ENCODE peak calls at places on chromosomes 2 and 18, in eight cellular contexts. One of them, this sample, is unnamed.

GRCh38 chr2:193517615-193518014 is 1322.9 kb upstream of the TMEFF2 start:
- DNase-seq in astrocyte: peak
- DNase-seq in astrocyte of the spinal cord: no peak
- DNase-seq in adrenal gland: no peak
- DNase-seq in SK-N-SH: no peak
- DNase-seq in ureter: no peak
- DNase-seq in stimulated activated effector memory CD8-positive, alpha-beta T cell treated with anti-CD3 and anti-CD28 coated beads, Interleukin-12 subunit alpha, Interleukin-12 subunit beta, amount 100 ng/mL, for 72 hours: no peak
- DNase-seq in left cardiac atrium: no peak
- DNase-seq in this sample: no peak

GRCh38 chr2:241036964-241037421 is 38.6 kb downstream of the SNED1 start:
- DNase-seq in left cardiac atrium: no peak
- DNase-seq in ureter: no peak
- DNase-seq in astrocyte of the spinal cord: no peak
- DNase-seq in astrocyte: no peak
- DNase-seq in adrenal gland: no peak
- DNase-seq in SK-N-SH: no peak
- DNase-seq in stimulated activated effector memory CD8-positive, alpha-beta T cell treated with anti-CD3 and anti-CD28 coated beads, Interleukin-12 subunit alpha, Interleukin-12 subunit beta, amount 100 ng/mL, for 72 hours: no peak
- DNase-seq in this sample: no peak

GRCh38 chr2:64283641-64284371 is 139.6 kb upstream of the PELI1 start:
- DNase-seq in SK-N-SH: no peak
- DNase-seq in astrocyte: no peak
- DNase-seq in adrenal gland: no peak
- DNase-seq in astrocyte of the spinal cord: no peak
- DNase-seq in stimulated activated effector memory CD8-positive, alpha-beta T cell treated with anti-CD3 and anti-CD28 coated beads, Interleukin-12 subunit alpha, Interleukin-12 subunit beta, amount 100 ng/mL, for 72 hours: no peak
- DNase-seq in left cardiac atrium: no peak
- DNase-seq in ureter: no peak
- DNase-seq in this sample: no peak

GRCh38 chr2:138521821-138522220 is 20.3 kb downstream of the SPOPL start:
- DNase-seq in SK-N-SH: no peak
- DNase-seq in stimulated activated effector memory CD8-positive, alpha-beta T cell treated with anti-CD3 and anti-CD28 coated beads, Interleukin-12 subunit alpha, Interleukin-12 subunit beta, amount 100 ng/mL, for 72 hours: no peak
- DNase-seq in astrocyte of the spinal cord: no peak
- DNase-seq in astrocyte: no peak
- DNase-seq in left cardiac atrium: no peak
- DNase-seq in ureter: no peak
- DNase-seq in adrenal gland: no peak
- DNase-seq in this sample: no peak

GRCh38 chr2:126979604-126980003 is 80.9 kb downstream of the TEX51 start:
- DNase-seq in stimulated activated effector memory CD8-positive, alpha-beta T cell treated with anti-CD3 and anti-CD28 coated beads, Interleukin-12 subunit alpha, Interleukin-12 subunit beta, amount 100 ng/mL, for 72 hours: no peak
- DNase-seq in SK-N-SH: no peak
- DNase-seq in adrenal gland: no peak
- DNase-seq in ureter: no peak
- DNase-seq in astrocyte of the spinal cord: no peak
- DNase-seq in left cardiac atrium: no peak
- DNase-seq in astrocyte: no peak
- DNase-seq in this sample: no peak

GRCh38 chr2:181123798-181124217 is 143.4 kb downstream of the UBE2E3 start:
- DNase-seq in left cardiac atrium: no peak
- DNase-seq in ureter: no peak
- DNase-seq in astrocyte of the spinal cord: peak
- DNase-seq in SK-N-SH: no peak
- DNase-seq in astrocyte: peak
- DNase-seq in adrenal gland: no peak
- DNase-seq in stimulated activated effector memory CD8-positive, alpha-beta T cell treated with anti-CD3 and anti-CD28 coated beads, Interleukin-12 subunit alpha, Interleukin-12 subunit beta, amount 100 ng/mL, for 72 hours: peak
- DNase-seq in this sample: no peak

GRCh38 chr18:42137671-42138375 is 182.8 kb downstream of the PIK3C3 start:
- DNase-seq in stimulated activated effector memory CD8-positive, alpha-beta T cell treated with anti-CD3 and anti-CD28 coated beads, Interleukin-12 subunit alpha, Interleukin-12 subunit beta, amount 100 ng/mL, for 72 hours: no peak
- DNase-seq in SK-N-SH: no peak
- DNase-seq in adrenal gland: no peak
- DNase-seq in left cardiac atrium: no peak
- DNase-seq in ureter: no peak
- DNase-seq in astrocyte: no peak
- DNase-seq in astrocyte of the spinal cord: no peak
- DNase-seq in this sample: no peak

GRCh38 chr2:64697286-64698023 is 43.7 kb upstream of the SERTAD2 start:
- DNase-seq in stimulated activated effector memory CD8-positive, alpha-beta T cell treated with anti-CD3 and anti-CD28 coated beads, Interleukin-12 subunit alpha, Interleukin-12 subunit beta, amount 100 ng/mL, for 72 hours: no peak
- DNase-seq in ureter: no peak
- DNase-seq in adrenal gland: no peak
- DNase-seq in astrocyte of the spinal cord: peak
- DNase-seq in SK-N-SH: no peak
- DNase-seq in astrocyte: peak
- DNase-seq in left cardiac atrium: no peak
- DNase-seq in this sample: no peak

GRCh38 chr2:57371186-57371585 is 675.4 kb upstream of the VRK2 start:
- DNase-seq in astrocyte of the spinal cord: no peak
- DNase-seq in ureter: no peak
- DNase-seq in astrocyte: peak
- DNase-seq in SK-N-SH: no peak
- DNase-seq in left cardiac atrium: no peak
- DNase-seq in stimulated activated effector memory CD8-positive, alpha-beta T cell treated with anti-CD3 and anti-CD28 coated beads, Interleukin-12 subunit alpha, Interleukin-12 subunit beta, amount 100 ng/mL, for 72 hours: no peak
- DNase-seq in adrenal gland: peak
- DNase-seq in this sample: no peak

GRCh38 chr18:4125246-4125938 is 329.7 kb downstream of the DLGAP1 start:
- DNase-seq in adrenal gland: no peak
- DNase-seq in astrocyte of the spinal cord: peak
- DNase-seq in left cardiac atrium: peak
- DNase-seq in ureter: no peak
- DNase-seq in stimulated activated effector memory CD8-positive, alpha-beta T cell treated with anti-CD3 and anti-CD28 coated beads, Interleukin-12 subunit alpha, Interleukin-12 subunit beta, amount 100 ng/mL, for 72 hours: no peak
- DNase-seq in SK-N-SH: no peak
- DNase-seq in astrocyte: peak
- DNase-seq in this sample: peak

GRCh38 chr2:32424739-32425138 is 67.9 kb downstream of the BIRC6 start:
- DNase-seq in astrocyte: peak
- DNase-seq in stimulated activated effector memory CD8-positive, alpha-beta T cell treated with anti-CD3 and anti-CD28 coated beads, Interleukin-12 subunit alpha, Interleukin-12 subunit beta, amount 100 ng/mL, for 72 hours: no peak
- DNase-seq in adrenal gland: no peak
- DNase-seq in left cardiac atrium: no peak
- DNase-seq in ureter: no peak
- DNase-seq in astrocyte of the spinal cord: no peak
- DNase-seq in SK-N-SH: no peak
- DNase-seq in this sample: no peak

GRCh38 chr2:239820836-239821693 is 204.1 kb downstream of the NDUFA10 start:
- DNase-seq in astrocyte of the spinal cord: no peak
- DNase-seq in ureter: peak
- DNase-seq in astrocyte: no peak
- DNase-seq in stimulated activated effector memory CD8-positive, alpha-beta T cell treated with anti-CD3 and anti-CD28 coated beads, Interleukin-12 subunit alpha, Interleukin-12 subunit beta, amount 100 ng/mL, for 72 hours: no peak
- DNase-seq in adrenal gland: peak
- DNase-seq in SK-N-SH: no peak
- DNase-seq in left cardiac atrium: peak
- DNase-seq in this sample: peak

GRCh38 chr18:35479911-35480586 is 17.7 kb downstream of the INO80C start:
- DNase-seq in stimulated activated effector memory CD8-positive, alpha-beta T cell treated with anti-CD3 and anti-CD28 coated beads, Interleukin-12 subunit alpha, Interleukin-12 subunit beta, amount 100 ng/mL, for 72 hours: no peak
- DNase-seq in astrocyte: no peak
- DNase-seq in left cardiac atrium: no peak
- DNase-seq in ureter: no peak
- DNase-seq in astrocyte of the spinal cord: no peak
- DNase-seq in adrenal gland: no peak
- DNase-seq in SK-N-SH: no peak
- DNase-seq in this sample: no peak

GRCh38 chr2:38602136-38602731 is 494 bp downstream of the HNRNPLL start:
- DNase-seq in adrenal gland: peak
- DNase-seq in astrocyte: no peak
- DNase-seq in SK-N-SH: peak
- DNase-seq in left cardiac atrium: peak
- DNase-seq in stimulated activated effector memory CD8-positive, alpha-beta T cell treated with anti-CD3 and anti-CD28 coated beads, Interleukin-12 subunit alpha, Interleukin-12 subunit beta, amount 100 ng/mL, for 72 hours: peak
- DNase-seq in ureter: peak
- DNase-seq in astrocyte of the spinal cord: no peak
- DNase-seq in this sample: peak

GRCh38 chr2:86464654-86465053 is 23.5 kb downstream of the KDM3A start:
- DNase-seq in astrocyte: no peak
- DNase-seq in left cardiac atrium: no peak
- DNase-seq in stimulated activated effector memory CD8-positive, alpha-beta T cell treated with anti-CD3 and anti-CD28 coated beads, Interleukin-12 subunit alpha, Interleukin-12 subunit beta, amount 100 ng/mL, for 72 hours: no peak
- DNase-seq in ureter: no peak
- DNase-seq in adrenal gland: peak
- DNase-seq in SK-N-SH: no peak
- DNase-seq in astrocyte of the spinal cord: no peak
- DNase-seq in this sample: peak

GRCh38 chr18:75475228-75475627 is 47.7 kb upstream of the SMIM21 start:
- DNase-seq in astrocyte: peak
- DNase-seq in stimulated activated effector memory CD8-positive, alpha-beta T cell treated with anti-CD3 and anti-CD28 coated beads, Interleukin-12 subunit alpha, Interleukin-12 subunit beta, amount 100 ng/mL, for 72 hours: no peak
- DNase-seq in adrenal gland: no peak
- DNase-seq in SK-N-SH: no peak
- DNase-seq in astrocyte of the spinal cord: peak
- DNase-seq in ureter: no peak
- DNase-seq in left cardiac atrium: no peak
- DNase-seq in this sample: no peak

GRCh38 chr2:132608222-132608795 is 61.7 kb downstream of the LYPD1 start:
- DNase-seq in adrenal gland: no peak
- DNase-seq in SK-N-SH: no peak
- DNase-seq in left cardiac atrium: no peak
- DNase-seq in ureter: no peak
- DNase-seq in astrocyte: no peak
- DNase-seq in stimulated activated effector memory CD8-positive, alpha-beta T cell treated with anti-CD3 and anti-CD28 coated beads, Interleukin-12 subunit alpha, Interleukin-12 subunit beta, amount 100 ng/mL, for 72 hours: no peak
- DNase-seq in astrocyte of the spinal cord: no peak
- DNase-seq in this sample: no peak

GRCh38 chr2:109365131-109365530 is 236.1 kb downstream of the SH3RF3 start:
- DNase-seq in SK-N-SH: no peak
- DNase-seq in astrocyte: no peak
- DNase-seq in stimulated activated effector memory CD8-positive, alpha-beta T cell treated with anti-CD3 and anti-CD28 coated beads, Interleukin-12 subunit alpha, Interleukin-12 subunit beta, amount 100 ng/mL, for 72 hours: no peak
- DNase-seq in adrenal gland: no peak
- DNase-seq in astrocyte of the spinal cord: no peak
- DNase-seq in left cardiac atrium: no peak
- DNase-seq in ureter: no peak
- DNase-seq in this sample: no peak